ENCODE peak calls at places on chromosomes 12 and 14, in six cellular contexts. L is PC-9, Q is lung, R is BE2C, K is GM23248, F is A549. N is an unnamed sample.

GRCh38 chr12:76341436-76342030 is 6.7 kb downstream of the BBS10 start:
- DNase-seq in L (no peak), Q (no peak), R (no peak), K (peak; percentile 48), F (no peak), N (no peak)

GRCh38 chr12:130137141-130138018 is 24.9 kb upstream of the FZD10 start:
- DNase-seq in L (no peak), Q (no peak), R (no peak), K (no peak), F (no peak), N (no peak)

GRCh38 chr12:50246873-50247612 is 36.3 kb downstream of the LIMA1 start:
- DNase-seq in L (peak; percentile 98), Q (peak; percentile 67), R (peak; percentile 23), K (peak; percentile 97), F (peak; percentile 69), N (no peak)

GRCh38 chr14:104577457-104578301 is 1.9 kb upstream of the C14orf180 start:
- DNase-seq in L (no peak), Q (no peak), R (no peak), K (no peak), F (no peak), N (no peak)

GRCh38 chr14:91063119-91063518 is 2.7 kb upstream of the RPS6KA5 start:
- DNase-seq in L (no peak), Q (no peak), R (no peak), K (peak; percentile 2), F (no peak), N (peak; percentile 46)

GRCh38 chr14:101292448-101292847 is 268.8 kb upstream of the DIO3 start:
- DNase-seq in L (no peak), Q (no peak), R (no peak), K (no peak), F (no peak), N (no peak)

GRCh38 chr14:30759172-30760125 is 114.9 kb upstream of the COCH start:
- DNase-seq in L (no peak), Q (no peak), R (no peak), K (no peak), F (no peak), N (no peak)

GRCh38 chr12:4908694-4909396 is 860 bp upstream of the KCNA1 start:
- DNase-seq in L (no peak), Q (no peak), R (no peak), K (peak; percentile 12), F (no peak), N (no peak)

GRCh38 chr14:35553808-35554207 is 19.8 kb downstream of the INSM2 start:
- DNase-seq in L (no peak), Q (no peak), R (no peak), K (peak; percentile 55), F (no peak), N (no peak)

GRCh38 chr14:103712633-103713247 is 2.5 kb downstream of the XRCC3 start:
- DNase-seq in L (no peak), Q (no peak), R (no peak), K (no peak), F (no peak), N (no peak)

GRCh38 chr14:73712540-73713141 is 1.5 kb downstream of the PNMA1 start:
- DNase-seq in L (no peak), Q (no peak), R (peak; percentile 46), K (peak; percentile 51), F (no peak), N (no peak)

GRCh38 chr14:68076451-68076850 is 256.9 kb downstream of the RAD51B start:
- DNase-seq in L (peak; percentile 59), Q (no peak), R (no peak), K (peak; percentile 40), F (peak; percentile 10), N (no peak)

GRCh38 chr12:26293612-26294011 is 98.2 kb downstream of the SSPN start:
- DNase-seq in L (peak; percentile 80), Q (no peak), R (no peak), K (no peak), F (no peak), N (no peak)

GRCh38 chr12:87383705-87384104 is 645.5 kb downstream of the C12orf50 start:
- DNase-seq in L (peak; percentile 63), Q (no peak), R (no peak), K (no peak), F (no peak), N (no peak)

GRCh38 chr12:132617135-132617701 is 1.4 kb upstream of the P2RX2 start:
- DNase-seq in L (no peak), Q (no peak), R (no peak), K (no peak), F (no peak), N (no peak)

GRCh38 chr14:68148276-68148675 is 328.7 kb downstream of the RAD51B start:
- DNase-seq in L (no peak), Q (no peak), R (no peak), K (peak; percentile 63), F (no peak), N (no peak)

DNA sequence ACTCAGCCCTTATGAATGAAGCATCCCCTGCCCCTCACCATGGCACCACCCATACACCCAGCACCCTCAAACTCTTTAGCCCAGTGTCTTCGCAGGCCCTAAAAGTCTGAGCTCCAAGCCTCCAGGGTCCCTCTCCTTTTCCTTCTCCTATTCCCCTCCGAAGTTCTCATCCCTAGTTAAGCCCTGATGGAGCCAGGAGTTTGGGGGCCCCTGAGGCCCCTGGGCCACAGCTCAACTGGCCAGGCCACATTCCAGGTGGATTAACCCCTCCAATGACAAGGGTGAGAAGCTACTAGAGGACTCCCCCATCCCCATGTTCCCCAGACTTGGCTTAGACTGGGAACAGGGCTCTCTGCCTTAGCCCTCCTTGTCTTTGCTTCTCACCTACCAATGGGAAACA is 2.6 kb downstream of the RARG start:
- DNase-seq in L (no peak), Q (no peak), R (no peak), K (no peak), F (no peak), N (no peak)
- H3K4me3 ChIP-seq in L (peak overlapping the region; percentile 51), Q (no peak overlapping the region), R (no peak overlapping the region), K (no peak overlapping the region), F (no peak overlapping the region), N (no peak overlapping the region)

GRCh38 chr12:116879509-116880212 is 1.6 kb downstream of the HRK start:
- DNase-seq in L (peak; percentile 37), Q (no peak), R (no peak), K (peak; percentile 12), F (no peak), N (no peak)
- H3K4me3 ChIP-seq in L (peak overlapping the region; percentile 67), Q (no peak overlapping the region), R (peak overlapping the region; percentile 63), K (peak overlapping the region; percentile 58), F (peak overlapping the region; percentile 47), N (no peak overlapping the region)

GRCh38 chr14:70905316-70905715 is 1.9 kb upstream of the PCNX1 start:
- DNase-seq in L (no peak), Q (no peak), R (peak; percentile 66), K (no peak), F (no peak), N (no peak)
- H3K4me3 ChIP-seq in L (no peak overlapping the region), Q (no peak overlapping the region), R (no peak overlapping the region), K (no peak overlapping the region), F (no peak overlapping the region), N (no peak overlapping the region)

DNA sequence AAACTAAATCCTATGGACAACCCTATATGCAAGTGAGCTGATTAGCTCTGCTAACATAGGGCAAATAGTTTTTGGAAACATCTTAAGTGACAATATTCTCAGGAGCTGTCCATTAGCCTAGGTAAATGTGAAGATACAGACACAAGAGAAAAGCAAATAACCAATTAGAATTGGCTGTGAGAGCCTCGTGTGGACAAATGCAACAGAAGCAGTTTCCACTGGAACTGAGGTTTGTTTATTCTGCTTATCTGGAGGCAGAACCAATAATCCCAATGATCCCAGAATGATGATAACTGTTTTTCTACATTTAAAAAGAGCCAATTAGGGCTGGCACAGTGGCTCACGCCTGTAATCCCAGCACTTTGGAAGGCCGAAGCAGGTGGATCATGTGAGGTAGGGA is 43.2 kb upstream of the YAF2 start:
- DNase-seq in L (no peak), Q (no peak), R (no peak), K (no peak), F (no peak), N (no peak)
- H3K4me3 ChIP-seq in L (no peak overlapping the region), Q (no peak overlapping the region), R (no peak overlapping the region), K (no peak overlapping the region), F (no peak overlapping the region), N (no peak overlapping the region)

DNA sequence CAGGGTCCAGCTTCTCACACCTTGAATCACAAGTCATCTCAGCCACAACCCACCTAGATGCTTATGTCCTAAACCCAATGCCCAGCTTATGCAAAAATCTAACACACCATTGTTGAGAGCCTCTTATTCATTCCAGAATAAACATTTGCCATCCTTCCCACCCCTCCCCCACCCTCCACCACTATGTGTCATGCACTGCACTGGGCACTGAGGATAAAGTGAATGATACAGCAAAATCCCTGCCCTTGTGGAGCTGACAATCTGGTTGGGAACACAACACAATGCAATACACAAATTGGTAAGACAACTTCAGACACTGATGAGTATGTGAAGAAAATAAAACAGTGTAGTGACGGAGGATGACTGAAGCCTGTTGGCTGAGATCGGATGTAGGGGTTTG is 1.4 kb upstream of the GLTP start:
- DNase-seq in L (no peak), Q (no peak), R (no peak), K (peak; percentile 38), F (no peak), N (no peak)
- H3K4me3 ChIP-seq in L (no peak overlapping the region), Q (no peak overlapping the region), R (no peak overlapping the region), K (no peak overlapping the region), F (no peak overlapping the region), N (no peak overlapping the region)

GRCh38 chr14:47392351-47392750 is 283.1 kb downstream of the MDGA2 start:
- DNase-seq in L (no peak), Q (no peak), R (no peak), K (no peak), F (no peak), N (no peak)

GRCh38 chr14:47389520-47389919 is 285.9 kb downstream of the MDGA2 start:
- DNase-seq in L (no peak), Q (no peak), R (no peak), K (no peak), F (no peak), N (no peak)

DNA sequence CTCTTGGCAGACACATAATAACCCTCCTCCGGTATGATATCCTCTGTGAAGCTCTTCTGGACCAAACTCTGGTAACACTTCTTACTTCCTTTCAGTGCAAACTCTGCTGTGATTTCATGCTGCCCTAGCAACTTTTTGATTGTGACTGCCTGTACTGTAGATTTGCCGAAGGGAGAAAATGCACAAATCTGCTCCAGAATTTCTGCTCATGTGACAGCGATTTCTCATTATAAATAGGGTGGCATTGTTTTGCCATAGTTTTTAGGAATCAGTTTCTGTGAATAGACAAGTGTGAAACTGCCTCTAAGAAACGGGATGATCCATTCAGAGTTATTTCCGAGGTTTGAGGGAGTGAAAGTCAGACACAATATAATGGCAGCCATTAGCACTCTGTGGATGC is 284.3 kb downstream of the MDGA2 start:
- DNase-seq in L (no peak), Q (no peak), R (no peak), K (no peak), F (no peak), N (no peak)
- H3K4me3 ChIP-seq in L (no peak overlapping the region), Q (no peak overlapping the region), R (no peak overlapping the region), K (no peak overlapping the region), F (no peak overlapping the region), N (no peak overlapping the region)

GRCh38 chr12:114405449-114406271 is at the start of gene TBX5:
- DNase-seq in L (no peak), Q (no peak), R (no peak), K (peak; percentile 87), F (no peak), N (no peak)
- H3K4me3 ChIP-seq in L (no peak within 1 kb of the TSS), Q (peak within 1 kb of the TSS; percentile 62), R (no peak within 1 kb of the TSS), K (peak within 1 kb of the TSS; percentile 91), F (peak within 1 kb of the TSS; percentile 28), N (no peak within 1 kb of the TSS)

GRCh38 chr12:109714141-109714912 is 702 bp downstream of the FAM222A start:
- DNase-seq in L (no peak), Q (peak; percentile 50), R (peak; percentile 84), K (peak; percentile 69), F (peak; percentile 72), N (peak; percentile 38)
- H3K4me3 ChIP-seq in L (peak overlapping the region; percentile 79), Q (peak overlapping the region; percentile 66), R (peak overlapping the region; percentile 99), K (peak overlapping the region; percentile 73), F (peak overlapping the region; percentile 52), N (peak overlapping the region; percentile 41)